ENCODE peak calls at places on chromosomes 2 and 18, in six cellular contexts. A is colonic mucosa, L is hepatocyte, Y is breast epithelium, U is gastrocnemius medialis, Q is adrenal gland. D is an unnamed sample. For H3K36me3, the result is how much of the 10 kb centered on the place peaks cover.

GRCh38 chr2:37110306-37111212 is 26.2 kb downstream of the GPATCH11 start:
- DNase-seq in Y (no peak), Q (no peak), L (no peak), U (no peak), A (no peak), D (no peak)

GRCh38 chr2:33321236-33321731 is 155.2 kb upstream of the RASGRP3 start:
- DNase-seq in U (no peak), L (no peak), A (no peak), Q (no peak), Y (no peak), D (no peak)

GRCh38 chr2:95266781-95267430 is 7.3 kb upstream of the PROM2 start:
- DNase-seq in Q (no peak), U (no peak), A (no peak), L (no peak), Y (no peak), D (peak)

GRCh38 chr18:35163736-35164532 is 76.9 kb upstream of the ZNF397 start:
- DNase-seq in Q (peak), Y (no peak), U (no peak), A (no peak), L (no peak), D (no peak)

GRCh38 chr2:96556441-96557330 is 20.1 kb downstream of the ARID5A start:
- DNase-seq in Y (no peak), Q (peak), A (peak), U (no peak), L (peak), D (no peak)

GRCh38 chr2:16264931-16265540 is 324.7 kb downstream of the MYCN start:
- DNase-seq in L (no peak), U (no peak), Q (no peak), A (no peak), Y (no peak), D (no peak)

GRCh38 chr2:98378901-98379300 is 32.6 kb downstream of the CNGA3 start:
- DNase-seq in L (no peak), Y (peak), U (no peak), Q (peak), A (peak), D (no peak)

GRCh38 chr2:236663671-236664101 is 94.1 kb downstream of the ACKR3 start:
- DNase-seq in A (no peak), Y (peak), L (no peak), Q (no peak), U (peak), D (no peak)

GRCh38 chr2:20509766-20510490 is 63.1 kb downstream of the RHOB start:
- DNase-seq in A (peak), L (peak), U (no peak), Q (peak), Y (peak), D (peak)

GRCh38 chr2:46909771-46910419 is 5.7 kb downstream of the MCFD2 start:
- DNase-seq in L (peak), Q (peak), Y (no peak), U (peak), A (peak), D (no peak)

GRCh38 chr2:57497489-57498096 is 549.0 kb upstream of the VRK2 start:
- DNase-seq in U (no peak), Q (peak), L (peak), A (peak), Y (no peak), D (no peak)

GRCh38 chr2:230643576-230644291 is 68.9 kb upstream of the CAB39 start:
- DNase-seq in Y (no peak), A (no peak), U (no peak), Q (peak), L (no peak), D (no peak)

GRCh38 chr18:35089918-35090550 is 48.8 kb downstream of the MAPRE2 start:
- DNase-seq in Y (no peak), Q (no peak), A (no peak), L (no peak), U (no peak), D (no peak)

GRCh38 chr2:236661064-236661761 is 91.6 kb downstream of the ACKR3 start:
- DNase-seq in U (no peak), Q (no peak), Y (no peak), A (no peak), L (peak), D (no peak)

GRCh38 chr2:61368687-61369665 is 101.9 kb downstream of the USP34 start:
- DNase-seq in U (no peak), Q (no peak), Y (no peak), A (no peak), L (no peak), D (no peak)

GRCh38 chr2:192245329-192245728 is 50.6 kb upstream of the TMEFF2 start:
- DNase-seq in L (no peak), Y (no peak), Q (no peak), A (no peak), U (no peak), D (no peak)

GRCh38 chr2:165911981-165912380 is 41.6 kb downstream of the TTC21B start:
- DNase-seq in Y (no peak), L (no peak), Q (no peak), A (no peak), U (no peak), D (no peak)
- H3K36me3 ChIP-seq in Y (under half), L (under half), Q (under half), A (under half), U (under half), D (under half)

GRCh38 chr2:128644745-128645256 is 326.1 kb upstream of the HS6ST1 start:
- DNase-seq in U (no peak), Q (no peak), L (no peak), Y (no peak), A (no peak), D (no peak)
- H3K27ac ChIP-seq in U (no peak), Q (no peak), L (no peak), Y (no peak), A (no peak), D (no peak)

DNA sequence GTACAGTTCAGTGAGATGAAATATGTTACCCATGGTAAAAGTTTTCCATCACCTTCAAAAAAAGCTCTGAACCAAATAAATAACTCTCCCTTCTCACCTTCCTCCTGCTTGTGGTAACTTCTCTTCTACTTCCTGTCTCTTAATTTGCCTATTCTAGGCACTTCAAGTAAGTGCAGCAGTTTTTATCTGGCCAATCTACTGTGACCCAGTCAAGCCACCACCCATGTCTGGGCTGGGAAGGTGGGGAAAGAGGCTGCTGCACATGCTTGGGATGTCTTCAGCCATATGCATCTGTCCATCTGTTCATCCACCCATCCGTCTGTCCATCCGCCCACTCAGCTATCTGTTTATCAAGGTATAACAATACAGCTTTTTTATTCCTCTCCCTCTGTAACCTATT is 31.6 kb downstream of the ZNF532 start:
- DNase-seq in Q (no peak), A (no peak), L (no peak), Y (no peak), U (no peak), D (no peak)
- H3K36me3 ChIP-seq in Q (under half), A (under half), L (under half), Y (under half), U (under half), D (under half)

GRCh38 chr2:45567974-45568789 is 42.9 kb downstream of the SRBD1 start:
- DNase-seq in U (no peak), Q (no peak), Y (no peak), A (no peak), L (peak), D (no peak)
- H3K27ac ChIP-seq in U (peak), Q (no peak), Y (no peak), A (peak), L (peak), D (peak)

GRCh38 chr2:24958411-24958935 is 13.3 kb downstream of the DNAJC27 start:
- DNase-seq in A (no peak), L (no peak), Q (no peak), U (no peak), Y (no peak), D (no peak)
- H3K36me3 ChIP-seq in A (under half), L (under half), Q (under half), U (half or more), Y (under half), D (under half)

GRCh38 chr2:219429958-219430586 is 4.6 kb upstream of the SPEG start:
- DNase-seq in U (no peak), Y (no peak), A (no peak), Q (no peak), L (no peak), D (no peak)

GRCh38 chr2:219433666-219434467 is 776 bp upstream of the SPEG start:
- DNase-seq in U (peak), Q (no peak), Y (no peak), L (no peak), A (no peak), D (no peak)

GRCh38 chr2:219434468-219434717 is 250 bp upstream of the SPEG start:
- DNase-seq in A (no peak), Q (no peak), U (no peak), Y (no peak), L (no peak), D (no peak)

GRCh38 chr2:219428469-219428868 is 6.2 kb upstream of the SPEG start:
- DNase-seq in U (no peak), A (no peak), L (no peak), Q (no peak), Y (no peak), D (no peak)

DNA sequence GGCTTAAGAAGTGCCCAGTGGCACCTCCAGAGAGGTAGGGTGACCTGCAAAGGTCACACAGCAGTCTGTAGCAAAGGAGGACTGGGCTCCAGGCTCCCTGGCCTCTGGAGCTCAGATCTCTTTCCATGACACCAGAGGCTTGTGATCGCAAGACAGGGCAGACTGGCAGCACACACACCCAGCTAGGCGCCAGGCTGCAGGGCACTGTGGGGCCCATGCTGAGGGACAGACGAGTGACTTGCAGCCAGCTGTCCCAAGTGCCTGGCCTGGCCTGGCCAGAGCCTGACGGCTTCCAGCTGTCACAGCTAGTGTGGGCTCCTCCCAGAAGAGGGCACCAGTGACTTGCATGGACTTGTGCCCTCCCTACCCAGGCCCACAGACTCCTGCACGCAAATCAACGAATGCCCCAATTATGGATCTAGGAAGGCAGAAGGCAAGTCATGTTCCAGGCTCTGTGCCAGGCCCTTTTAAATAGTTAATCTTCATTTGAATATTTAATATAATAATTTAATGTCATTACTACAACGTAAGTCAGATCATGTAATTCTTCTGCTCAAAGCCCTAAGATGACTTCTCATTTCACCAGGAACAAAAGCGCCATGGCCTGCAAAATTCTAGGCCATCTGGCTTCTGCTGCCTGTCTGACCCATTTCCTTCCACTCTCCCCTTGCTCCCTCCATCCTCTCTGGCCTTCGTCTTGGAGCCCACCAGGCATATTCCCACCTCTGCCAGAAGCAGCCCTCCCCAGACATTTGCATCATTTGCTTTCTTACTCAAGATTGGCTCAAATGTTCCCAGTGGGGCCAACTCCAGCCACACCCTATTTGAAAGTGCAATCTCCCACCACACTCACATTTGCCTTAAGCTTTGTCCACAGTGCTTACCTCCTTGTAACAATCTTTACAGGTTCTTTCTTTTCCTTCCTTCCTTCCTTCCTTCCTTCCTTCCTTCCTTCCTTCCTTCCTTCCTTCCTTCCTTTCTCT is 3.7 kb upstream of the SPEG start:
- DNase-seq in U (peak), Q (no peak), L (peak), A (no peak), Y (no peak), D (no peak)
- H3K27ac ChIP-seq in U (peak), Q (no peak), L (no peak), A (no peak), Y (no peak), D (no peak)

GRCh38 chr2:133506962-133507361 is 61.3 kb downstream of the NCKAP5 start:
- DNase-seq in Q (no peak), Y (no peak), A (no peak), U (no peak), L (no peak), D (no peak)
- H3K36me3 ChIP-seq in Q (under half), Y (under half), A (under half), U (under half), L (under half), D (under half)

D was measured in kidney.